ENCODE peak calls at places on chromosomes 7 and 10, in ten cellular contexts. B is amniotic stem cell, H is NCI-H1105 treated with DMSO at 0.1 percent for 48 hours, F is endothelial cell of umbilical vein, Z is NCI-H460, K is stomach, N is G401, G is amniotic epithelial cell, M is posterior cingulate gyrus, C is ecto neural progenitor cell. V is an unnamed sample.

GRCh38 chr7:36389371-36390198 is at the start of gene ANLN:
- DNase-seq in K (peak; percentile 94), H (peak; percentile 86), F (peak; percentile 86), M (peak; percentile 86), Z (peak; percentile 94), C (peak; percentile 95), G (peak; percentile 94), N (peak; percentile 79), B (peak; percentile 85), V (peak; percentile 86)

GRCh38 chr7:146961617-146962016 is 845.0 kb downstream of the CNTNAP2 start:
- DNase-seq in N (no peak), G (peak; percentile 60), B (peak; percentile 81), M (no peak), K (no peak), Z (peak; percentile 56), H (peak; percentile 39), C (no peak), F (no peak), V (no peak)

GRCh38 chr7:104252409-104253134 is 44.8 kb upstream of the ORC5 start:
- DNase-seq in M (no peak), C (no peak), B (no peak), K (no peak), F (no peak), N (no peak), Z (no peak), G (no peak), H (no peak), V (no peak)

GRCh38 chr10:60206735-60207134 is 182.9 kb downstream of the ANK3 start:
- DNase-seq in Z (no peak), N (peak; percentile 86), C (no peak), K (no peak), H (no peak), G (peak; percentile 58), F (no peak), M (no peak), B (no peak), V (no peak)

GRCh38 chr7:30159698-30160143 is 24.9 kb downstream of the MTURN start:
- DNase-seq in M (peak; percentile 43), C (no peak), F (no peak), G (peak; percentile 69), H (peak; percentile 18), N (no peak), K (peak; percentile 56), B (no peak), Z (no peak), V (no peak)

GRCh38 chr7:72493850-72494661 is 81.9 kb upstream of the CALN1 start:
- DNase-seq in G (peak; percentile 8), M (peak; percentile 51), N (peak; percentile 92), K (peak; percentile 81), H (peak; percentile 36), C (peak; percentile 78), F (peak; percentile 28), Z (peak; percentile 67), B (peak; percentile 0), V (peak; percentile 24)

GRCh38 chr7:1197997-1198632 is 34.6 kb upstream of the UNCX start:
- DNase-seq in C (no peak), B (no peak), G (peak; percentile 79), K (no peak), M (no peak), H (no peak), N (peak; percentile 30), F (no peak), Z (no peak), V (no peak)

GRCh38 chr10:30579554-30579953 is 50.0 kb downstream of the LYZL2 start:
- DNase-seq in Z (no peak), C (no peak), N (no peak), F (no peak), M (no peak), H (no peak), G (peak; percentile 19), K (no peak), B (no peak), V (no peak)

GRCh38 chr7:94314526-94314925 is 80.2 kb upstream of the COL1A2 start:
- DNase-seq in K (no peak), H (peak; percentile 41), B (no peak), M (no peak), G (no peak), Z (no peak), N (no peak), C (no peak), F (peak; percentile 59), V (no peak)

GRCh38 chr10:103772096-103772845 is 83.1 kb downstream of the SH3PXD2A start:
- DNase-seq in H (peak; percentile 62), F (peak; percentile 51), B (peak; percentile 82), K (peak; percentile 75), G (peak; percentile 79), Z (peak; percentile 32), M (no peak), C (peak; percentile 86), N (peak; percentile 69), V (peak; percentile 13)

GRCh38 chr10:97673736-97674525 is 13.1 kb downstream of the AVPI1 start:
- DNase-seq in C (no peak), G (peak; percentile 72), M (peak; percentile 56), F (no peak), N (no peak), H (no peak), B (no peak), K (no peak), Z (no peak), V (no peak)

GRCh38 chr7:137909042-137909441 is 62.3 kb upstream of the DGKI start:
- DNase-seq in M (no peak), H (no peak), N (no peak), Z (no peak), K (no peak), B (no peak), C (no peak), G (peak; percentile 69), F (no peak), V (no peak)

GRCh38 chr10:27319752-27320561 is 79.4 kb upstream of the ACBD5 start:
- DNase-seq in G (peak; percentile 45), B (no peak), C (peak; percentile 61), H (no peak), M (no peak), Z (no peak), N (peak; percentile 59), F (peak; percentile 53), K (peak; percentile 68), V (no peak)

GRCh38 chr10:103691723-103692380 is 163.5 kb downstream of the SH3PXD2A start:
- DNase-seq in M (no peak), G (peak; percentile 15), K (no peak), Z (no peak), H (no peak), F (no peak), N (peak; percentile 38), B (no peak), C (no peak), V (no peak)

GRCh38 chr7:157996359-157997079 is 591.1 kb downstream of the PTPRN2 start:
- DNase-seq in G (no peak), H (no peak), C (no peak), M (no peak), F (no peak), Z (no peak), N (no peak), B (no peak), K (no peak), V (no peak)

GRCh38 chr10:113454341-113455061 is 98.4 kb upstream of the HABP2 start:
- DNase-seq in Z (peak; percentile 36), B (no peak), K (peak; percentile 67), M (peak; percentile 48), N (peak; percentile 5), C (peak; percentile 76), F (peak; percentile 36), H (peak; percentile 30), G (peak; percentile 10), V (no peak)

GRCh38 chr7:133873631-133874030 is 253.5 kb upstream of the LRGUK start:
- DNase-seq in K (no peak), H (no peak), N (no peak), G (no peak), B (no peak), F (peak; percentile 4), C (no peak), Z (no peak), M (no peak), V (no peak)

GRCh38 chr7:106199813-106200364 is 84.9 kb downstream of the NAMPT start:
- DNase-seq in N (no peak), K (no peak), Z (no peak), H (no peak), F (no peak), C (no peak), M (no peak), B (no peak), G (peak; percentile 40), V (no peak)

GRCh38 chr7:26167293-26167934 is 15.4 kb downstream of the NFE2L3 start:
- DNase-seq in G (no peak), K (no peak), C (no peak), N (no peak), B (no peak), M (no peak), Z (no peak), H (no peak), F (no peak), V (no peak)

GRCh38 chr7:31744294-31744874 is 57.4 kb downstream of the PPP1R17 start:
- DNase-seq in F (peak; percentile 79), C (peak; percentile 74), K (peak; percentile 61), Z (peak; percentile 81), B (peak; percentile 30), N (peak; percentile 85), H (peak; percentile 81), G (peak; percentile 58), M (peak; percentile 67), V (no peak)

GRCh38 chr10:132742837-132743194 is 43.1 kb downstream of the NKX6-2 start:
- DNase-seq in G (no peak), C (peak; percentile 82), K (no peak), B (no peak), M (no peak), N (no peak), Z (no peak), H (no peak), F (no peak), V (no peak)

GRCh38 chr10:70714245-70714644 is 41.9 kb downstream of the ADAMTS14 start:
- DNase-seq in M (no peak), F (no peak), H (no peak), C (no peak), B (no peak), N (no peak), G (no peak), Z (no peak), K (no peak), V (no peak)

GRCh38 chr7:156064921-156065386 is 252.7 kb upstream of the SHH start:
- DNase-seq in B (no peak), M (no peak), Z (no peak), C (no peak), K (no peak), G (no peak), F (peak; percentile 15), N (no peak), H (no peak), V (no peak)

GRCh38 chr10:572066-572465 is 117.4 kb downstream of the DIP2C start:
- DNase-seq in H (no peak), F (no peak), C (no peak), M (no peak), N (no peak), G (no peak), Z (no peak), K (no peak), B (no peak), V (no peak)

GRCh38 chr10:538895-539294 is 150.6 kb downstream of the DIP2C start:
- DNase-seq in K (no peak), N (no peak), G (peak; percentile 71), M (no peak), F (no peak), B (no peak), C (no peak), H (no peak), Z (no peak), V (no peak)

GRCh38 chr10:95214793-95215192 is 20.8 kb downstream of the ACSM6 start:
- DNase-seq in K (no peak), G (no peak), F (no peak), B (no peak), M (no peak), H (no peak), N (no peak), Z (no peak), C (no peak), V (no peak)

GRCh38 chr10:50361946-50362345 is 110.6 kb upstream of the ASAH2 start:
- DNase-seq in K (no peak), B (no peak), Z (no peak), C (no peak), H (no peak), N (no peak), M (no peak), G (no peak), F (no peak), V (no peak)

GRCh38 chr7:94909023-94909466 is 1.7 kb downstream of the PPP1R9A start:
- DNase-seq in H (no peak), B (no peak), G (no peak), F (no peak), M (no peak), Z (no peak), K (no peak), C (no peak), N (no peak), V (no peak)

V was measured in T-helper 17 cell.